ENCODE peak calls at places on chromosomes 2 and 18, in eight cellular contexts. L, X, S, C, U, F, Z and O are unnamed samples. For H3K9me3, the result is how much of the 10 kb centered on the place peaks cover.

GRCh38 chr18:3340682-3341097 is 78.8 kb downstream of the MYL12B start:
- DNase-seq in C (no peak), L (no peak), Z (no peak), S (no peak), F (no peak), U (no peak), X (no peak), O (no peak)

GRCh38 chr2:179444056-179444455 is 179.4 kb upstream of the SESTD1 start:
- DNase-seq in X (peak), C (no peak), Z (no peak), F (no peak), S (no peak), L (no peak), U (no peak), O (no peak)

GRCh38 chr2:69382547-69382946 is 4.5 kb downstream of the GFPT1 start:
- DNase-seq in L (no peak), C (no peak), U (no peak), F (no peak), S (no peak), Z (no peak), X (no peak), O (no peak)

GRCh38 chr2:201414099-201415023 is 36.9 kb downstream of the TRAK2 start:
- DNase-seq in U (no peak), F (no peak), X (no peak), C (no peak), L (no peak), S (no peak), Z (no peak), O (no peak)

GRCh38 chr18:52907942-52908341 is 567.9 kb downstream of the DCC start:
- DNase-seq in L (no peak), C (no peak), U (no peak), S (no peak), F (no peak), X (no peak), Z (no peak), O (no peak)

GRCh38 chr2:9655441-9656269 is 24.9 kb upstream of the YWHAQ start:
- DNase-seq in U (no peak), S (no peak), C (no peak), Z (no peak), X (no peak), L (no peak), F (no peak), O (no peak)

GRCh38 chr18:61322265-61322873 is 10.9 kb upstream of the CDH20 start:
- DNase-seq in L (no peak), F (peak), X (no peak), C (peak), U (no peak), S (peak), Z (peak), O (no peak)

GRCh38 chr2:66579494-66579893 is 144.6 kb downstream of the MEIS1 start:
- DNase-seq in X (no peak), F (no peak), U (no peak), L (no peak), Z (no peak), C (no peak), S (no peak), O (no peak)

GRCh38 chr2:3605013-3605961 is 10.4 kb downstream of the COLEC11 start:
- DNase-seq in L (no peak), S (no peak), U (no peak), F (peak), Z (no peak), C (no peak), X (peak), O (no peak)

GRCh38 chr2:37776487-37776886 is 105.0 kb upstream of the CDC42EP3 start:
- DNase-seq in U (peak), L (no peak), F (no peak), Z (no peak), C (no peak), S (no peak), X (no peak), O (no peak)

GRCh38 chr2:176409671-176410070 is 140.4 kb downstream of the MTX2 start:
- DNase-seq in U (no peak), F (no peak), X (no peak), C (no peak), S (no peak), Z (no peak), L (no peak), O (no peak)

GRCh38 chr2:156331572-156332451 is 709 bp downstream of the NR4A2 start:
- DNase-seq in U (peak), X (peak), F (peak), L (peak), Z (peak), C (peak), S (peak), O (peak)

GRCh38 chr2:57878573-57878910 is 168.1 kb upstream of the VRK2 start:
- DNase-seq in L (no peak), F (no peak), U (no peak), Z (no peak), X (no peak), S (no peak), C (no peak), O (no peak)

GRCh38 chr2:173126819-173127218 is 51.2 kb downstream of the MAP3K20 start:
- DNase-seq in C (no peak), S (no peak), F (no peak), L (no peak), X (no peak), U (no peak), Z (no peak), O (no peak)

GRCh38 chr2:102063948-102064678 is 72.4 kb downstream of the IL1R2 start:
- DNase-seq in U (peak), S (peak), X (peak), F (peak), L (peak), Z (peak), C (peak), O (no peak)

GRCh38 chr2:195390686-195391085 is 266.3 kb upstream of the SLC39A10 start:
- DNase-seq in S (no peak), F (no peak), X (no peak), C (no peak), Z (no peak), U (no peak), L (no peak), O (no peak)

GRCh38 chr2:148701877-148702276 is 57.3 kb downstream of the EPC2 start:
- DNase-seq in Z (no peak), C (no peak), U (no peak), X (no peak), F (no peak), S (no peak), L (no peak), O (no peak)
- H3K9me3 ChIP-seq in Z (under half), C (under half), U (under half), X (under half), F (under half), S (under half), L (under half), O (under half)

GRCh38 chr2:1162246-1162645 is 211.6 kb downstream of the SNTG2 start:
- DNase-seq in X (no peak), U (no peak), F (no peak), Z (no peak), C (no peak), S (no peak), L (no peak), O (no peak)
- H3K9me3 ChIP-seq in X (under half), U (under half), F (under half), Z (under half), C (under half), S (under half), L (under half), O (under half)

DNA sequence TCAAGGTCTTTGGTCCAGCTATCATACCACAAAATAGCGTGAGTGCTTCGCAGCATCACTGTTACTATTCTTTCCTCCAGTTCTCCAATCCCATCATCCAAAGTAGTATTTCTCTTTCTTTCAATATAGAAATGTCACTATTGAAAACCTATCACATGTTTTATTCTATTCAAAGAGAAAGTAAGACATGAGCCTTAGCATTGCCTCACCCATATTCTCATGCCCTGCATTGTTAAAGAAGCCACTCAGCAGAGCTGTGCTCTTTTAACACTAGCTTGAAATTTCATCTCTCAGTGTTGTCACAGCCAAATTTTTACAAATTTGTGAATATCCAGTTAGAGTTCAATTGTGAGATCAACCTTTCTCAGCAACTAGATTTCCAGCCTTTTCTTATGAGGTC is 343.6 kb downstream of the SPAG16 start:
- DNase-seq in X (no peak), U (no peak), L (no peak), F (no peak), Z (no peak), S (no peak), C (no peak), O (no peak)
- H3K9me3 ChIP-seq in X (under half), U (under half), L (under half), F (under half), Z (under half), S (under half), C (under half), O (under half)

GRCh38 chr2:180508451-180508850 is 472.0 kb upstream of the UBE2E3 start:
- DNase-seq in L (no peak), C (no peak), Z (no peak), X (no peak), F (no peak), S (no peak), U (no peak), O (no peak)
- H3K9me3 ChIP-seq in L (under half), C (under half), Z (under half), X (under half), F (under half), S (under half), U (under half), O (under half)

DNA sequence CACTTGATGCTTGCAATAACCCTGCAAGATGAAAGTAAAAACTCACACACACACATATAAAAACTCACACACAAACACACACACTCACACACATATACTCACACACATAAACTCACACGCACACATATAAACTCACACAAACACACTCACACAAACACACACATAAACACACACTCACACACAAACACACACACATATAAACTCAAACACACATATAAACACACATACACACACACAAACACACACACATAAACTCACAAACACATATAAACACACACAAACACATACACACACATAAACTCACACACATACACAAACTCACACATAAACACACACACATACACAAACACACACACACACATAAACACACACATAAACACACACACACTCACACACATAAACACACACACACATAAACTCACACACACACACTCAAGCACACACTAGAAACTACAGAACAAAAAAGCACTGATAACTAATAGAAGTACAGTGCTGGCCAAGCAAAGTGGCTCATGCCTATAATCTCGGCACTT is 117.7 kb upstream of the TEKT4 start:
- DNase-seq in C (no peak), Z (no peak), S (no peak), U (no peak), L (no peak), X (no peak), F (no peak), O (no peak)
- H3K9me3 ChIP-seq in C (under half), Z (under half), S (under half), U (under half), L (under half), X (under half), F (under half), O (under half)

GRCh38 chr2:168613510-168613909 is 157.4 kb downstream of the CERS6 start:
- DNase-seq in F (no peak), Z (no peak), S (no peak), C (no peak), U (no peak), X (no peak), L (no peak), O (no peak)
- H3K9me3 ChIP-seq in F (under half), Z (under half), S (under half), C (under half), U (under half), X (under half), L (under half), O (under half)

DNA sequence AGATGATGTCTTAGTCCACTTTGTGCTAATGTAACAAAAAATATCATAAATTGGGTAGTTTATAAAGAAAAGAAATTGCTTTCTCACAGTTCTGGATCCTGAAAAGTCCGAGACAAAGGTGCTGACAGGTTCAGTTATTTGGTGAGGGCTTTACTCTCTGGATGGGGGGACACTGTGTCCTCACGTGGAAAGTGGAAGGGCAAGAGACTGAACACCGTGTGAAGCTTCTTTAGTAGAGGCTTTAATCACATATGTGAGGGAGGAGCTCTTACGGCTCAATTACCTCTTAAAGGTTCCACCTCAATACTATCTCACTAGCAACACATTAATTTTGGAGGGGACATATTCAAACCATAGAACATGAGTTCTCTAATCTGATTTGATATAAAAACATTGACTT is 204.3 kb downstream of the FSIP2 start:
- DNase-seq in C (no peak), L (no peak), U (no peak), X (no peak), S (no peak), F (no peak), Z (no peak), O (no peak)
- H3K9me3 ChIP-seq in C (under half), L (under half), U (under half), X (under half), S (under half), F (under half), Z (under half), O (under half)